ENCODE peak calls at places on chromosomes 13 and 19, in eight cellular contexts. A, W, Z, Q, S, D, H and E are unnamed samples.

GRCh38 chr19:46232029-46232428 is 2.5 kb downstream of the IGFL1 start:
- DNase-seq in A (no peak), W (no peak), Z (no peak), Q (no peak), S (no peak), D (no peak), H (no peak), E (no peak)

GRCh38 chr13:85332595-85332994 is 466.6 kb downstream of the SLITRK6 start:
- DNase-seq in A (no peak), W (no peak), Z (no peak), Q (no peak), S (no peak), D (no peak), H (no peak), E (no peak)

GRCh38 chr13:111095031-111095840 is 19.9 kb upstream of the ARHGEF7 start:
- DNase-seq in A (no peak), W (no peak), Z (no peak), Q (no peak), S (no peak), D (no peak), H (no peak), E (no peak)

GRCh38 chr19:17333611-17334413 is 843 bp downstream of the ANO8 start:
- DNase-seq in A (peak), W (peak), Z (peak), Q (peak), S (no peak), D (peak), H (no peak), E (no peak)

GRCh38 chr13:71964491-71965108 is 97.6 kb upstream of the DACH1 start:
- DNase-seq in A (no peak), W (no peak), Z (no peak), Q (no peak), S (no peak), D (no peak), H (no peak), E (no peak)

GRCh38 chr13:110506396-110506795 is 55.1 kb downstream of the RAB20 start:
- DNase-seq in A (no peak), W (no peak), Z (no peak), Q (no peak), S (no peak), D (no peak), H (no peak), E (no peak)

GRCh38 chr13:102768914-102769313 is 4.7 kb downstream of the TEX30 start:
- DNase-seq in A (no peak), W (no peak), Z (no peak), Q (no peak), S (no peak), D (no peak), H (no peak), E (no peak)

GRCh38 chr13:33642374-33643065 is 175.4 kb upstream of the RFC3 start:
- DNase-seq in A (peak), W (no peak), Z (no peak), Q (peak), S (no peak), D (no peak), H (no peak), E (no peak)

GRCh38 chr13:29081697-29082440 is 261.7 kb downstream of the MTUS2 start:
- DNase-seq in A (no peak), W (no peak), Z (no peak), Q (no peak), S (no peak), D (no peak), H (no peak), E (no peak)

GRCh38 chr19:7789447-7789846 is 26.4 kb downstream of the CLEC4M start:
- DNase-seq in A (no peak), W (peak), Z (no peak), Q (peak), S (no peak), D (no peak), H (no peak), E (no peak)

GRCh38 chr19:3287814-3288213 is 63.4 kb downstream of the CELF5 start:
- DNase-seq in A (no peak), W (no peak), Z (no peak), Q (no peak), S (no peak), D (no peak), H (no peak), E (no peak)

GRCh38 chr13:31697290-31697689 is 42.0 kb upstream of the RXFP2 start:
- DNase-seq in A (peak), W (no peak), Z (no peak), Q (no peak), S (no peak), D (no peak), H (no peak), E (no peak)

GRCh38 chr19:12947702-12948596 is 2.3 kb downstream of the RAD23A start:
- DNase-seq in A (no peak), W (no peak), Z (no peak), Q (no peak), S (no peak), D (no peak), H (no peak), E (no peak)

GRCh38 chr19:21699197-21699596 is 68.2 kb downstream of the ZNF100 start:
- DNase-seq in A (no peak), W (no peak), Z (no peak), Q (no peak), S (no peak), D (no peak), H (no peak), E (no peak)

GRCh38 chr13:49869514-49869913 is 66.6 kb downstream of the SPRYD7 start:
- DNase-seq in A (peak), W (no peak), Z (no peak), Q (peak), S (no peak), D (no peak), H (no peak), E (no peak)

GRCh38 chr13:33263976-33264619 is 21.5 kb downstream of the STARD13 start:
- DNase-seq in A (no peak), W (no peak), Z (no peak), Q (no peak), S (no peak), D (no peak), H (no peak), E (no peak)

GRCh38 chr19:39093761-39094160 is 9.6 kb downstream of the ACP7 start:
- DNase-seq in A (peak), W (no peak), Z (no peak), Q (no peak), S (no peak), D (no peak), H (no peak), E (no peak)

GRCh38 chr19:47433121-47433520 is 13.8 kb upstream of the MEIS3 start:
- DNase-seq in A (no peak), W (no peak), Z (no peak), Q (no peak), S (no peak), D (no peak), H (no peak), E (no peak)

GRCh38 chr19:57110592-57111328 is 9.0 kb upstream of the USP29 start:
- DNase-seq in A (no peak), W (no peak), Z (no peak), Q (no peak), S (no peak), D (no peak), H (no peak), E (no peak)

GRCh38 chr13:19836472-19836871 is 27.0 kb downstream of the ZMYM5 start:
- DNase-seq in A (peak), W (no peak), Z (no peak), Q (no peak), S (no peak), D (no peak), H (no peak), E (no peak)

GRCh38 chr19:50332264-50333038 is 3.3 kb upstream of the KCNC3 start:
- DNase-seq in A (no peak), W (peak), Z (no peak), Q (peak), S (no peak), D (no peak), H (no peak), E (no peak)

GRCh38 chr13:24228852-24229458 is 68.4 kb downstream of the SPATA13 start:
- DNase-seq in A (peak), W (peak), Z (no peak), Q (peak), S (no peak), D (no peak), H (no peak), E (no peak)

GRCh38 chr19:5099822-5100221 is 130.9 kb downstream of the KDM4B start:
- DNase-seq in A (no peak), W (no peak), Z (no peak), Q (no peak), S (no peak), D (no peak), H (no peak), E (no peak)

GRCh38 chr19:49224856-49225255 is 67.3 kb downstream of the TRPM4 start:
- DNase-seq in A (peak), W (no peak), Z (peak), Q (peak), S (no peak), D (peak), H (no peak), E (peak)

GRCh38 chr19:16273005-16273404 is 51.6 kb upstream of the KLF2 start:
- DNase-seq in A (no peak), W (no peak), Z (no peak), Q (peak), S (peak), D (no peak), H (no peak), E (no peak)

GRCh38 chr19:47330466-47330869 is 1.5 kb upstream of the C5AR2 start:
- DNase-seq in A (no peak), W (no peak), Z (no peak), Q (no peak), S (no peak), D (no peak), H (no peak), E (no peak)

GRCh38 chr19:40241809-40242384 is 15.4 kb upstream of the CCNP start:
- DNase-seq in A (no peak), W (no peak), Z (no peak), Q (no peak), S (peak), D (no peak), H (no peak), E (peak)

GRCh38 chr13:113582841-113583631 is 1.5 kb upstream of the TFDP1 start:
- DNase-seq in A (no peak), W (peak), Z (no peak), Q (no peak), S (no peak), D (no peak), H (peak), E (no peak)

GRCh38 chr19:37817180-37817911 is 38.0 kb upstream of the ZNF573 start:
- DNase-seq in A (peak), W (peak), Z (no peak), Q (peak), S (peak), D (no peak), H (peak), E (peak)

GRCh38 chr13:46521921-46522691 is 30.9 kb upstream of the LRCH1 start:
- DNase-seq in A (no peak), W (no peak), Z (no peak), Q (no peak), S (no peak), D (no peak), H (no peak), E (no peak)

GRCh38 chr19:31349160-31349881 is at the start of gene TSHZ3:
- DNase-seq in A (peak), W (no peak), Z (peak), Q (peak), S (peak), D (no peak), H (no peak), E (no peak)

GRCh38 chr13:110458594-110459365 is 102.7 kb downstream of the RAB20 start:
- DNase-seq in A (no peak), W (no peak), Z (no peak), Q (no peak), S (no peak), D (no peak), H (no peak), E (no peak)

GRCh38 chr19:38647966-38648788 is 728 bp downstream of the ACTN4 start:
- DNase-seq in A (no peak), W (no peak), Z (no peak), Q (no peak), S (no peak), D (no peak), H (no peak), E (no peak)

GRCh38 chr19:17865364-17866311 is 5.9 kb downstream of the RPL18A start:
- DNase-seq in A (peak), W (no peak), Z (no peak), Q (no peak), S (no peak), D (no peak), H (no peak), E (no peak)

GRCh38 chr13:100235311-100235901 is 146.5 kb downstream of the PCCA start:
- DNase-seq in A (peak), W (peak), Z (no peak), Q (peak), S (no peak), D (no peak), H (no peak), E (no peak)

GRCh38 chr13:80251403-80251802 is 89.5 kb downstream of the SPRY2 start:
- DNase-seq in A (peak), W (no peak), Z (no peak), Q (peak), S (no peak), D (no peak), H (no peak), E (no peak)

GRCh38 chr13:36298535-36299068 is 988 bp upstream of the CCDC169 start:
- DNase-seq in A (no peak), W (no peak), Z (no peak), Q (peak), S (no peak), D (no peak), H (no peak), E (no peak)

GRCh38 chr19:41420101-41420880 is 6.9 kb downstream of the B3GNT8 start:
- DNase-seq in A (no peak), W (no peak), Z (no peak), Q (no peak), S (no peak), D (no peak), H (no peak), E (no peak)

GRCh38 chr19:42683917-42684513 is 56.3 kb downstream of the PSG3 start:
- DNase-seq in A (peak), W (no peak), Z (no peak), Q (peak), S (no peak), D (no peak), H (no peak), E (no peak)

GRCh38 chr13:90321281-90321931 is 1026.1 kb upstream of the MIR17HG start:
- DNase-seq in A (no peak), W (no peak), Z (no peak), Q (peak), S (no peak), D (no peak), H (no peak), E (no peak)